ENCODE peak calls at places on chromosomes 6 and 20, in four cellular contexts. H is kidney epithelial cell, U is pancreas, Y is adipocyte. T is an unnamed sample. For H3K36me3, the result is how much of the 10 kb centered on the place peaks cover.

GRCh38 chr20:6685181-6685582 is 82.3 kb upstream of the BMP2 start:
- DNase-seq in U (no peak), H (no peak), Y (no peak), T (no peak)

GRCh38 chr6:165929607-165930006 is 238.0 kb downstream of the TBXT start:
- DNase-seq in Y (no peak), H (no peak), U (no peak), T (no peak)

GRCh38 chr6:44234101-44235090 is 11.0 kb downstream of the SLC29A1 start:
- DNase-seq in Y (peak), H (peak), U (peak), T (no peak)

GRCh38 chr6:11277275-11278206 is 45.1 kb upstream of the NEDD9 start:
- DNase-seq in H (peak), U (no peak), Y (peak), T (peak)

GRCh38 chr6:106488494-106489369 is 128.2 kb downstream of the CRYBG1 start:
- DNase-seq in U (no peak), Y (no peak), H (no peak), T (no peak)

GRCh38 chr20:4119854-4120209 is 104.5 kb upstream of the RNF24 start:
- DNase-seq in U (no peak), Y (no peak), H (no peak), T (no peak)

GRCh38 chr20:258963-259362 is 1.4 kb downstream of the DEFB132 start:
- DNase-seq in Y (peak), H (no peak), U (no peak), T (no peak)

GRCh38 chr6:89299451-89299850 is 15.6 kb downstream of the GABRR2 start:
- DNase-seq in Y (no peak), U (no peak), H (no peak), T (no peak)

GRCh38 chr6:127342296-127342945 is 988 bp downstream of the ECHDC1 start:
- DNase-seq in U (no peak), Y (peak), H (no peak), T (no peak)

GRCh38 chr6:120357447-120357846 is 976.8 kb downstream of the TBC1D32 start:
- DNase-seq in U (no peak), H (no peak), Y (no peak), T (no peak)

GRCh38 chr6:120354452-120355098 is 979.7 kb downstream of the TBC1D32 start:
- DNase-seq in Y (no peak), U (no peak), H (no peak), T (no peak)

GRCh38 chr6:120355822-120356221 is 978.5 kb downstream of the TBC1D32 start:
- DNase-seq in U (no peak), Y (no peak), H (no peak), T (no peak)

GRCh38 chr6:120352491-120352890 is 981.8 kb downstream of the TBC1D32 start:
- DNase-seq in U (no peak), Y (no peak), H (no peak), T (no peak)
- H3K36me3 ChIP-seq in U (under half), Y (under half), H (under half), T (under half)

GRCh38 chr6:98335594-98335993 is 498.8 kb upstream of the POU3F2 start:
- DNase-seq in Y (no peak), H (no peak), U (no peak), T (no peak)
- H3K36me3 ChIP-seq in Y (under half), H (under half), U (under half), T (under half)

GRCh38 chr20:25280051-25280573 is 32.2 kb downstream of the PYGB start:
- DNase-seq in Y (no peak), U (peak), H (no peak), T (no peak)
- H3K36me3 ChIP-seq in Y (half or more), U (under half), H (under half), T (half or more)

GRCh38 chr20:13525225-13525940 is 113.3 kb downstream of the TASP1 start:
- DNase-seq in Y (peak), H (peak), U (no peak), T (peak)
- H3K36me3 ChIP-seq in Y (under half), H (under half), U (under half), T (under half)

DNA sequence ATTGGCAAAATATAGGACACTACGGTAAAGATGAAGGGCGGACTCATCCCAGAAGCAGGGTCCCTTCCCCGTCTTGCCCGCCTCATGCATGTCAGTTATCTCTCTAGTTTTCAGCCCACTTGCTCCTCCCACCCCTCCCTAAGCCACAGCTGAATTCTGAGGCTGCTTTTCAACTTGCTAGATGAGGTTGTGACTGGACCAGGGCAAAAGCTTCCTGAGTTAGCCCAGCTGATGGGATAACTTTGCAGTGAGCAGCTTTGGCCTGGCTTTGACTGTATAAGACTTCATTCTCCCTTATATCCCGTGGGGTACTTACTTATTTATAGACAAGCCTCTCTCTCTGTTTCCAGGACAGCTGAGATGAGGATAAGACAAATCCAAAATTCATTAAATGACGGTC is 23.2 kb downstream of the GHRH start:
- DNase-seq in U (no peak), H (no peak), Y (no peak), T (no peak)
- H3K36me3 ChIP-seq in U (under half), H (under half), Y (half or more), T (under half)

GRCh38 chr6:136191606-136192005 is 58.5 kb downstream of the MTFR2 start:
- DNase-seq in U (no peak), H (no peak), Y (no peak), T (no peak)
- H3K36me3 ChIP-seq in U (under half), H (under half), Y (under half), T (under half)

T was measured in BJ.